ENCODE peak calls at places on chromosomes 16 and 17, in seven cellular contexts. X, G, P, E, L, R and M are unnamed samples.

GRCh38 chr17:9150407-9151090 is 129.2 kb downstream of the NTN1 start:
- DNase-seq in X (peak; percentile 37), G (no peak), P (no peak), E (no peak), L (no peak), R (no peak), M (peak; percentile 38)

GRCh38 chr16:19136549-19137196 is 22.9 kb downstream of the ITPRIPL2 start:
- DNase-seq in X (no peak), G (no peak), P (peak; percentile 68), E (no peak), L (no peak), R (no peak), M (no peak)

GRCh38 chr17:63529711-63530556 is 6.8 kb downstream of the KCNH6 start:
- DNase-seq in X (no peak), G (no peak), P (no peak), E (no peak), L (no peak), R (no peak), M (no peak)

GRCh38 chr17:67390646-67391480 is 13.8 kb downstream of the PITPNC1 start:
- DNase-seq in X (peak; percentile 76), G (peak; percentile 83), P (no peak), E (peak; percentile 87), L (peak; percentile 37), R (no peak), M (no peak)

GRCh38 chr16:56425439-56425832 is at the start of gene AMFR:
- DNase-seq in X (peak; percentile 72), G (peak; percentile 80), P (peak; percentile 76), E (no peak), L (peak; percentile 58), R (peak; percentile 71), M (no peak)

GRCh38 chr17:29237476-29238132 is 9.1 kb upstream of the CRYBA1 start:
- DNase-seq in X (no peak), G (no peak), P (no peak), E (no peak), L (no peak), R (no peak), M (no peak)

GRCh38 chr17:66146394-66146793 is 45.5 kb downstream of the CEP112 start:
- DNase-seq in X (no peak), G (no peak), P (no peak), E (no peak), L (no peak), R (no peak), M (no peak)

GRCh38 chr16:88681709-88682451 is 4.4 kb downstream of the SNAI3 start:
- DNase-seq in X (peak; percentile 69), G (no peak), P (peak; percentile 70), E (peak; percentile 84), L (no peak), R (no peak), M (peak; percentile 45)

GRCh38 chr17:65365209-65365608 is 196.2 kb downstream of the AXIN2 start:
- DNase-seq in X (no peak), G (no peak), P (no peak), E (no peak), L (no peak), R (no peak), M (no peak)

GRCh38 chr17:4895676-4896331 is 3.5 kb upstream of the C17orf107 start:
- DNase-seq in X (no peak), G (no peak), P (no peak), E (no peak), L (peak; percentile 24), R (peak; percentile 75), M (no peak)
- TF ChIP-seq CTCF in X (no peak), G (no peak), P (peak; percentile 12), E (no peak), L (no peak), R (peak; percentile 55), M (no peak)

DNA sequence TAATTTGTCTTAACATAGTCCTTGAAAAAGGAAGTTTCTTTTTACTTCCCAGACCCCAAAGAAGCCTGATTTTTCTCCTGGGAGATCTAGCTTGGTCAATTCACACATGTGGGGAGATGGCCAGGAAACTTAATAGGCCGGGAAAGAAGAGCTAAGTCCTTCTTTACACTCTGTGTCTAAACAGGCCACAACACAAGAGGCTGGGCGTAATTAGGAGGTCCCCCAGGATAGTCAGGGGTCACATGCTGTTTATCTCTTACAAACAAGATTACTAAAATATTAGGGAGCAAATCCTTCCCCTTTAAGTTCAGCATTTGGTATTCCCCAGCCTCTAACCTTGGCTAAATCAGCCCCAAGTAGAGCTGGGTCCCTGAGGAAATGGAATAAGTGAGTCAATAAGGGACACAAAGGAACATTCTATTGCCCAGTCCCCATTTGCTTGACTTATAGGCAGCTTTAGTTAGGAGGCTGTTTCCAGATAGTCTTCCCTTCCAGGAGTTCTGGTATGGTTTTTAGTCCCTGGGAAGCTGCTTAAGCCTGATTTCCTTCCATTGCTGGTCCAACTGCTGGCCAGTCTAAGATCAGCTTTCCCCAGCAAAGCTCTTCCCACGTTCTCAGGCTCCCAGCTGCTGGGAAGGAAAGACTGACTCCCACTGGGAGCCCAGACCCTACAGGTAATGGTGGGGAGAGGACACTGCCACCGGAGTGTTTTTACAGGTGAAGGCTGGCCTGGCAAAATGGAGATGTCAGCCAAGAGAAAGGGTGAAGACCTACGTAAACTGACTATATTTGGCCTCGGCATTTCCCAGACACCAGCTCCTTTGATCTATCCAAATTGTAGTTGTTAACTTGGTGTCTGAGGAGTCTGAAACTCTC is 14.1 kb upstream of the HOXB9 start:
- DNase-seq in X (no peak), G (no peak), P (no peak), E (no peak), L (no peak), R (no peak), M (no peak)
- TF ChIP-seq EP300 in X (no peak), G (no peak), P (no peak), E (no peak), L (no peak), R (no peak), M (no peak)

DNA sequence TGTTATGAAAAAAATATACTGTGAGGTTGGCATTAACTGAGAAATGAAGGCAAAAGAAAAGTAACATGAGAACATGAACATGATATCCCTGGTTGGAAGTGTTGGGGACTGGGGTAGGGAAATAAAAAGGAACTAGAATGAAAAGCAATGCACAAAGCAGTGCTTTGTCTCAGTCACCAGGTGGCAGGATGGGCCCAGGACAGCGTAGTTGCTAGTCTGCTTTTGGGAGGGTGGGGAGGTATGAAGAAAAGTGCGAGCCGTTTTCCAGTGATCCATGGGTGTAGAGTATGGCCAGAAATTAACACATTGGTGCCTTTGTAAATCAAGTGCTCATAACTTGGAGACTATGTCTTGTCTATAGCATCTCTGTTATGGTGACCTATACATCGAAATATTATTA is 662.5 kb upstream of the SALL1 start:
- DNase-seq in X (no peak), G (no peak), P (no peak), E (no peak), L (no peak), R (peak; percentile 57), M (no peak)
- TF ChIP-seq CTCF in X (no peak), G (no peak), P (no peak), E (no peak), L (no peak), R (peak; percentile 77), M (no peak)

GRCh38 chr16:53059672-53060071 is 4.9 kb downstream of the CHD9 start:
- DNase-seq in X (no peak), G (no peak), P (no peak), E (no peak), L (no peak), R (no peak), M (no peak)
- TF ChIP-seq EP300 in X (no peak), G (no peak), P (no peak), E (no peak), L (no peak), R (no peak), M (no peak)